ENCODE peak calls at places on chromosome 1, in seven cellular contexts. C, F, L, D, G, T and B are unnamed samples.
A peak's percentile ranks its signal among the peaks of the same experiment; 100 is the strongest.

GRCh38 chr1:180188103-180188506 is 33.4 kb downstream of the QSOX1 start:
- DNase-seq in T (peak; percentile 45), F (peak; percentile 53), G (peak; percentile 86), L (no peak), D (peak; percentile 46), C (no peak), B (peak; percentile 80)

GRCh38 chr1:229625893-229626831 is at the start of the genes TAF5L and URB2:
- DNase-seq in F (peak; percentile 89), D (peak; percentile 88), C (peak; percentile 94), G (peak; percentile 95), T (peak; percentile 69), L (peak; percentile 87), B (peak; percentile 93)

GRCh38 chr1:246404078-246404477 is 103.0 kb downstream of the SMYD3 start:
- DNase-seq in T (no peak), D (no peak), F (peak; percentile 54), G (no peak), C (no peak), L (no peak), B (no peak)

GRCh38 chr1:67019600-67020136 is 34.3 kb downstream of the SLC35D1 start:
- DNase-seq in G (no peak), L (no peak), F (no peak), D (peak; percentile 88), T (no peak), C (no peak), B (no peak)

GRCh38 chr1:100847481-100847880 is 47.2 kb downstream of the EXTL2 start:
- DNase-seq in T (no peak), G (no peak), D (peak; percentile 59), F (peak; percentile 44), L (no peak), C (no peak), B (no peak)

GRCh38 chr1:117096871-117097842 is 24.4 kb downstream of the TRIM45 start:
- DNase-seq in F (peak; percentile 47), D (peak; percentile 52), T (no peak), G (no peak), L (no peak), C (no peak), B (no peak)

GRCh38 chr1:98277111-98277510 is 356.3 kb upstream of the DPYD start:
- DNase-seq in T (no peak), G (no peak), D (peak; percentile 77), L (no peak), C (no peak), F (peak; percentile 63), B (peak; percentile 3)

GRCh38 chr1:82517586-82517985 is 716.9 kb downstream of the ADGRL2 start:
- DNase-seq in L (peak; percentile 53), D (peak; percentile 29), T (no peak), G (no peak), F (peak; percentile 0), C (peak; percentile 75), B (peak; percentile 30)

GRCh38 chr1:95924684-95925083 is 690.7 kb downstream of the RWDD3 start:
- DNase-seq in D (no peak), G (no peak), L (no peak), F (no peak), T (peak; percentile 5), C (no peak), B (no peak)

GRCh38 chr1:54327386-54328116 is 78.6 kb downstream of the SSBP3 start:
- DNase-seq in F (no peak), L (no peak), T (no peak), D (peak; percentile 35), C (no peak), G (no peak), B (no peak)

GRCh38 chr1:156602557-156602993 is 1.3 kb upstream of the GPATCH4 start:
- DNase-seq in G (no peak), L (no peak), C (no peak), T (no peak), D (no peak), F (no peak), B (no peak)

GRCh38 chr1:92877081-92877711 is 45.4 kb downstream of the RPL5 start:
- DNase-seq in G (no peak), L (no peak), F (peak; percentile 27), T (no peak), D (no peak), C (no peak), B (no peak)

GRCh38 chr1:215526147-215526845 is 40.8 kb upstream of the KCTD3 start:
- DNase-seq in T (no peak), C (no peak), L (no peak), D (peak; percentile 58), G (no peak), F (peak; percentile 67), B (peak; percentile 29)

GRCh38 chr1:182784556-182785171 is 4.9 kb upstream of the NPL start:
- DNase-seq in G (no peak), D (peak; percentile 59), T (peak; percentile 55), F (peak; percentile 58), C (no peak), L (no peak), B (no peak)

GRCh38 chr1:155323729-155324040 is 3.0 kb downstream of the RUSC1 start:
- DNase-seq in D (peak; percentile 95), T (peak; percentile 79), L (peak; percentile 90), C (peak; percentile 96), F (peak; percentile 94), G (peak; percentile 95), B (peak; percentile 91)

GRCh38 chr1:7919880-7920279 is 20.8 kb downstream of the TNFRSF9 start:
- DNase-seq in L (no peak), F (no peak), G (no peak), C (no peak), D (no peak), T (no peak), B (no peak)

GRCh38 chr1:23149110-23149509 is 19.5 kb downstream of the LUZP1 start:
- DNase-seq in T (no peak), D (no peak), G (no peak), L (no peak), C (no peak), F (no peak), B (no peak)

GRCh38 chr1:92992877-92993276 is 31.6 kb upstream of the DIPK1A start:
- DNase-seq in F (no peak), G (no peak), D (no peak), T (no peak), L (no peak), C (no peak), B (no peak)

GRCh38 chr1:85801520-85801919 is 93.3 kb upstream of the ZNHIT6 start:
- DNase-seq in F (no peak), D (no peak), T (no peak), L (no peak), C (no peak), G (no peak), B (no peak)

GRCh38 chr1:228217551-228218344 is 9.9 kb downstream of the OBSCN start:
- DNase-seq in D (no peak), C (no peak), F (no peak), L (no peak), G (no peak), T (no peak), B (no peak)

GRCh38 chr1:196464545-196464944 is 143.7 kb downstream of the KCNT2 start:
- DNase-seq in F (peak; percentile 40), D (peak; percentile 52), G (no peak), C (no peak), L (no peak), T (no peak), B (no peak)

GRCh38 chr1:59043796-59044195 is 253.1 kb upstream of the FGGY start:
- DNase-seq in T (peak; percentile 85), F (peak; percentile 98), C (peak; percentile 93), L (peak; percentile 75), D (peak; percentile 55), G (no peak), B (peak; percentile 52)

GRCh38 chr1:99648107-99648506 is 2.2 kb downstream of the PALMD start:
- DNase-seq in T (no peak), F (no peak), G (no peak), L (peak; percentile 73), D (no peak), C (no peak), B (no peak)

GRCh38 chr1:161260939-161261858 is 2.7 kb downstream of the PCP4L1 start:
- DNase-seq in F (no peak), C (no peak), L (no peak), G (no peak), T (no peak), D (no peak), B (peak; percentile 29)

GRCh38 chr1:178282949-178283367 is 189.1 kb downstream of the RASAL2 start:
- DNase-seq in L (no peak), T (peak; percentile 67), C (no peak), F (peak; percentile 76), G (no peak), D (peak; percentile 82), B (no peak)
- H3K4me3 ChIP-seq in L (no peak overlapping the region), T (no peak overlapping the region), C (no peak overlapping the region), F (no peak overlapping the region), G (no peak overlapping the region), D (no peak overlapping the region), B (no peak overlapping the region)

GRCh38 chr1:214318956-214319355 is 38.0 kb downstream of the SMYD2 start:
- DNase-seq in G (no peak), L (no peak), F (no peak), D (no peak), C (no peak), T (no peak), B (no peak)
- H3K4me3 ChIP-seq in G (no peak overlapping the region), L (no peak overlapping the region), F (no peak overlapping the region), D (no peak overlapping the region), C (no peak overlapping the region), T (no peak overlapping the region), B (no peak overlapping the region)

DNA sequence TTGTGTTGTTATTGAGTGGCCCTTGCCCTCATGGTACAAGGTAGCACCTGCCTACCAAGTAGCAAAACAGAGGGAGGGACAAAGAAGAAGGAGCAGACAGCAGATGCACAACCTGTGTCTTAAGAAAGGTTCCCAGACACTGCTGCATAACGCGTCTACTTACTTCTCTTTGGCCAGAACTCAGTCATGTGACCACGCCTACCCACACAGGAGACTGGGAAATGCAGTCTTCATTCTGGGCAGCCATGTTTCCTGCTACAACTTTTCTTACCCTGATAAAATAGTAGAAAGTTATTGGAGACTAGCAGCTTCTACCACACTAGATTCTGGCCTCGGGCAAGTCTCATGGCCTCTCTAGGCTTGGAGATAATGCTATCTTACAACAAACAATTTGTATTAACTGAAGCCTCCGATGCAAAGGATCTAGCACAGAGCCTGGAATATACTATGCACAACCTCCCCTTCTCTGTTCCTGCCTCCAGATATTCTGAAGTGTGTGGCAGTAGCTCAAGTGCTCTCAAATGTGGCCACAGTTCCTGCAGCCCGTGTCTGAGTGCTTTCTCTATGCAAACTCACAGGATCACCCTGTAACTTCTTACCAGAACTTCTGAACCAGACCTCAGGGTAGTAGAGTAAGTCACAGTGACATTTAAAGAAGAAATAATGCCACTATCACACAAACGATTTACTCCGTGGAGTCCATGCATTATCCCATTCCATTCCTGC is 34.1 kb upstream of the BTG2 start:
- DNase-seq in F (peak; percentile 75), C (peak; percentile 93), D (peak; percentile 60), G (no peak), L (peak; percentile 44), T (no peak), B (peak; percentile 62)
- H3K4me3 ChIP-seq in F (no peak overlapping the region), C (no peak overlapping the region), D (no peak overlapping the region), G (no peak overlapping the region), L (no peak overlapping the region), T (no peak overlapping the region), B (no peak overlapping the region)

DNA sequence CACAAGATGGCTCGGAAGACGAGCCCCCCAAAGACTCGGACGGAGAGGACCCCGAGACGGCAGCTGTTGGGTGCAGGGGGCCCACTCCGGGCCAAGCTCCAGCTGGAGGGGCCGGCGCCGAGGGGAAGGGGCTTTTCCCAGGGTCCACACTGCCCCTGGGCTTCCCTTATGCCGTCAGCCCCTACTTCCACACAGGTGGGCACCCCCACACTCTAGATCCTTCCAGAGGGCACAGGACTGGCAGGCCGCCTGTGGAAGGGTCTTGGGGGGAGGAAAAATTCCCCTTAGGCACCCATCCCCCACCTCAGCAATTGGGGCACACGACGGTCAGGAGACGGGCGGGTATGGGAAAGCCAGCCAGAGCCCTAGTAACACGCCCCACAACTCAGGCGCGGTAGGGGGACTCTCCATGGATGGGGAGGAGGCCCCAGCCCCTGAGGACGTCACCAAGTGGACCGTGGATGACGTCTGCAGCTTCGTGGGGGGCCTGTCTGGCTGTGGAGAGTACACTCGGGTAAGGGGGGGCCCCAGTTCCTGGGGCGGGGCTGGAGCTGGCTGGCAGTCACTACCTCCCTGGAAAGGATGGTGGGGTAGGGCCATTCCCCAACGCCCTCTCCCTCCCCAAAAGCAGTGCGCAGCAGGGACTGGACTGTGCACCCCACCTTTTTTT is 16.1 kb downstream of the NOC2L start:
- DNase-seq in F (peak; percentile 72), T (no peak), D (peak; percentile 79), C (peak; percentile 86), L (peak; percentile 55), G (no peak), B (no peak)
- H3K4me3 ChIP-seq in F (peak overlapping the region; percentile 55), T (no peak overlapping the region), D (peak overlapping the region; percentile 39), C (peak overlapping the region; percentile 19), L (peak overlapping the region; percentile 65), G (no peak overlapping the region), B (no peak overlapping the region)